ENCODE peak calls at places on chromosomes 7 and 10, in eight cellular contexts. A is lung; O is epithelial cell of proximal tubule; Q is stimulated activated CD4-positive, alpha-beta T cell treated with anti-CD3 and anti-CD28 coated beads, Interleukin-12 subunit alpha, Interleukin-12 subunit beta, amount 100 ng/mL, for 48 hours; L is NCI-H2171 treated with DMSO at 0.1 percent for 48 hours; D is tibial artery; G is fibroblast of the conjunctiva; S is RWPE1. U is an unnamed sample.

GRCh38 chr10:91598211-91598981 is 34.5 kb downstream of the PPP1R3C start:
- DNase-seq in A (no peak), O (no peak), Q (no peak), L (no peak), D (no peak), G (no peak), S (peak; percentile 93), U (no peak)

GRCh38 chr7:76069238-76069638 is 21.3 kb downstream of the MDH2 start:
- DNase-seq in A (peak; percentile 77), O (peak; percentile 81), Q (no peak), L (peak; percentile 45), D (peak; percentile 45), G (peak; percentile 89), S (peak; percentile 87), U (peak; percentile 39)

GRCh38 chr7:142300689-142301088 is 42.8 kb upstream of the PRSS58 start:
- DNase-seq in A (no peak), O (no peak), Q (peak; percentile 22), L (peak; percentile 14), D (no peak), G (no peak), S (no peak), U (no peak)

GRCh38 chr7:107591410-107591809 is 11.4 kb downstream of the BCAP29 start:
- DNase-seq in A (no peak), O (no peak), Q (no peak), L (no peak), D (no peak), G (no peak), S (no peak), U (no peak)

GRCh38 chr10:29675984-29676383 is 41.2 kb upstream of the SVIL start:
- DNase-seq in A (no peak), O (no peak), Q (no peak), L (no peak), D (no peak), G (no peak), S (no peak), U (no peak)

GRCh38 chr10:79093658-79094411 is 25.1 kb downstream of the ZMIZ1 start:
- DNase-seq in A (peak; percentile 57), O (no peak), Q (no peak), L (no peak), D (peak; percentile 77), G (no peak), S (no peak), U (peak; percentile 92)

GRCh38 chr7:73433924-73434700 is 534 bp downstream of the FZD9 start:
- DNase-seq in A (no peak), O (no peak), Q (no peak), L (no peak), D (no peak), G (no peak), S (no peak), U (no peak)

GRCh38 chr10:77609781-77610272 is 27.8 kb downstream of the KCNMA1 start:
- DNase-seq in A (no peak), O (no peak), Q (no peak), L (no peak), D (no peak), G (no peak), S (no peak), U (no peak)

GRCh38 chr7:118731854-118732253 is 507.4 kb downstream of the ANKRD7 start:
- DNase-seq in A (no peak), O (peak; percentile 7), Q (no peak), L (peak; percentile 36), D (no peak), G (no peak), S (no peak), U (no peak)

GRCh38 chr10:69160809-69161225 is 19.2 kb upstream of the SUPV3L1 start:
- DNase-seq in A (no peak), O (no peak), Q (no peak), L (no peak), D (no peak), G (no peak), S (no peak), U (no peak)

GRCh38 chr10:86349474-86349873 is 17.1 kb downstream of the GRID1 start:
- DNase-seq in A (no peak), O (no peak), Q (no peak), L (no peak), D (no peak), G (no peak), S (no peak), U (no peak)

GRCh38 chr10:104445359-104445758 is 91.7 kb downstream of the CFAP58 start:
- DNase-seq in A (no peak), O (peak; percentile 25), Q (no peak), L (no peak), D (no peak), G (peak; percentile 44), S (peak; percentile 83), U (no peak)

GRCh38 chr7:13050703-13051102 is 363.3 kb downstream of the ARL4A start:
- DNase-seq in A (no peak), O (no peak), Q (no peak), L (no peak), D (no peak), G (peak; percentile 22), S (no peak), U (no peak)

GRCh38 chr7:64611717-64612116 is 48.8 kb upstream of the ZNF680 start:
- DNase-seq in A (no peak), O (no peak), Q (no peak), L (no peak), D (no peak), G (no peak), S (no peak), U (no peak)

GRCh38 chr7:131896189-131896855 is 339.9 kb upstream of the PODXL start:
- DNase-seq in A (no peak), O (peak; percentile 22), Q (no peak), L (no peak), D (no peak), G (no peak), S (no peak), U (no peak)

GRCh38 chr10:79354615-79355014 is 7.3 kb downstream of the PPIF start:
- DNase-seq in A (no peak), O (no peak), Q (no peak), L (no peak), D (no peak), G (no peak), S (no peak), U (no peak)

GRCh38 chr7:10802526-10802925 is 171.1 kb upstream of the PHF14 start:
- DNase-seq in A (no peak), O (peak; percentile 20), Q (no peak), L (no peak), D (no peak), G (no peak), S (peak; percentile 56), U (no peak)

GRCh38 chr10:80288849-80289248 is 609 bp downstream of the MAT1A start:
- DNase-seq in A (no peak), O (no peak), Q (no peak), L (no peak), D (no peak), G (no peak), S (no peak), U (no peak)

GRCh38 chr7:128318696-128319095 is 25.0 kb downstream of the RBM28 start:
- DNase-seq in A (no peak), O (no peak), Q (no peak), L (no peak), D (no peak), G (no peak), S (no peak), U (no peak)

GRCh38 chr10:117678106-117678505 is 135.6 kb downstream of the EMX2 start:
- DNase-seq in A (no peak), O (no peak), Q (no peak), L (no peak), D (no peak), G (no peak), S (peak; percentile 42), U (no peak)

GRCh38 chr7:144854839-144855424 is 19.1 kb upstream of the TPK1 start:
- DNase-seq in A (no peak), O (no peak), Q (no peak), L (peak; percentile 83), D (no peak), G (no peak), S (peak; percentile 36), U (no peak)

GRCh38 chr7:111184960-111185359 is 94.0 kb downstream of the LRRN3 start:
- DNase-seq in A (no peak), O (no peak), Q (no peak), L (peak; percentile 55), D (no peak), G (no peak), S (no peak), U (no peak)

GRCh38 chr10:117351558-117351957 is 23.7 kb downstream of the PDZD8 start:
- DNase-seq in A (no peak), O (no peak), Q (no peak), L (no peak), D (no peak), G (no peak), S (no peak), U (no peak)

GRCh38 chr10:91410638-91411367 is 659 bp downstream of the HECTD2 start:
- DNase-seq in A (peak; percentile 57), O (no peak), Q (no peak), L (peak; percentile 27), D (peak; percentile 34), G (no peak), S (peak; percentile 48), U (no peak)

GRCh38 chr10:68870545-68871104 is 30.5 kb upstream of the DDX50 start:
- DNase-seq in A (no peak), O (no peak), Q (no peak), L (no peak), D (no peak), G (no peak), S (no peak), U (no peak)

GRCh38 chr7:80542398-80542797 is 30.5 kb upstream of the GNAT3 start:
- DNase-seq in A (no peak), O (peak; percentile 37), Q (no peak), L (no peak), D (no peak), G (peak; percentile 85), S (peak; percentile 44), U (no peak)

GRCh38 chr10:52740913-52741675 is 31.5 kb downstream of the MBL2 start:
- DNase-seq in A (no peak), O (no peak), Q (peak; percentile 12), L (no peak), D (peak; percentile 28), G (peak; percentile 1), S (peak; percentile 32), U (peak; percentile 55)

GRCh38 chr10:79148452-79149344 is 79.9 kb downstream of the ZMIZ1 start:
- DNase-seq in A (peak; percentile 63), O (no peak), Q (no peak), L (no peak), D (peak; percentile 81), G (no peak), S (peak; percentile 75), U (peak; percentile 74)

GRCh38 chr10:10818082-10818481 is 199.6 kb upstream of the CELF2 start:
- DNase-seq in A (peak; percentile 28), O (no peak), Q (no peak), L (no peak), D (peak; percentile 83), G (no peak), S (no peak), U (no peak)

GRCh38 chr10:82668266-82668665 is 793.3 kb downstream of the NRG3 start:
- DNase-seq in A (no peak), O (no peak), Q (no peak), L (no peak), D (no peak), G (peak; percentile 36), S (peak; percentile 4), U (no peak)

GRCh38 chr7:108453320-108453719 is 2.9 kb downstream of the NRCAM start:
- DNase-seq in A (no peak), O (no peak), Q (no peak), L (no peak), D (no peak), G (no peak), S (no peak), U (no peak)

GRCh38 chr10:88127766-88128165 is 264.3 kb downstream of the PTEN start:
- DNase-seq in A (no peak), O (no peak), Q (no peak), L (no peak), D (no peak), G (no peak), S (no peak), U (no peak)

GRCh38 chr7:101104193-101104713 is 19.0 kb downstream of the TRIM56 start:
- DNase-seq in A (no peak), O (no peak), Q (no peak), L (no peak), D (no peak), G (no peak), S (no peak), U (no peak)

GRCh38 chr7:18844735-18845134 is 272.7 kb downstream of the TWIST1 start:
- DNase-seq in A (no peak), O (no peak), Q (no peak), L (no peak), D (no peak), G (no peak), S (no peak), U (no peak)